ENCODE peak calls at places on chromosomes 11 and 22, in ten cellular contexts. P is effector memory CD8-positive, alpha-beta T cell; C is NCI-H446 treated with DMSO at 0.1 percent for 48 hours; O is fibroblast of mammary gland; V is AG08396; Q is T-helper 2 cell; U is GM23248; R is activated naive CD4-positive, alpha-beta T cell treated with Interleukin-2 at 50 U/mL for 16 hours; E is H9; L is HT1080. Z is an unnamed sample.

GRCh38 chr22:28019360-28019759 is 100.3 kb upstream of the PITPNB start:
- DNase-seq in P (no peak), C (no peak), O (no peak), V (peak; percentile 53), Q (peak; percentile 25), U (peak; percentile 67), R (no peak), E (no peak), L (peak; percentile 24), Z (peak; percentile 34)

GRCh38 chr22:24836282-24836681 is 30.3 kb downstream of the SGSM1 start:
- DNase-seq in P (no peak), C (no peak), O (no peak), V (no peak), Q (no peak), U (no peak), R (no peak), E (no peak), L (no peak), Z (no peak)

GRCh38 chr11:256952-257737 is 20.4 kb downstream of the PSMD13 start:
- DNase-seq in P (no peak), C (no peak), O (no peak), V (no peak), Q (no peak), U (no peak), R (no peak), E (no peak), L (no peak), Z (no peak)

GRCh38 chr11:119990306-119991021 is 147.4 kb downstream of the TRIM29 start:
- DNase-seq in P (no peak), C (no peak), O (peak; percentile 62), V (peak; percentile 45), Q (no peak), U (peak; percentile 54), R (no peak), E (no peak), L (peak; percentile 7), Z (no peak)

GRCh38 chr22:28514314-28514713 is 165.3 kb downstream of the TTC28 start:
- DNase-seq in P (no peak), C (peak; percentile 48), O (peak; percentile 15), V (no peak), Q (no peak), U (peak; percentile 9), R (no peak), E (no peak), L (no peak), Z (no peak)

GRCh38 chr11:110134120-110134519 is 40.9 kb downstream of the ZC3H12C start:
- DNase-seq in P (no peak), C (no peak), O (no peak), V (no peak), Q (no peak), U (no peak), R (no peak), E (no peak), L (no peak), Z (no peak)

GRCh38 chr22:50318356-50318697 is 8.5 kb downstream of the DENND6B start:
- DNase-seq in P (no peak), C (no peak), O (no peak), V (no peak), Q (no peak), U (no peak), R (no peak), E (no peak), L (no peak), Z (no peak)

GRCh38 chr11:848380-848931 is 5.8 kb downstream of the TSPAN4 start:
- DNase-seq in P (peak; percentile 74), C (no peak), O (no peak), V (peak; percentile 84), Q (peak; percentile 51), U (peak; percentile 63), R (peak; percentile 73), E (peak; percentile 65), L (no peak), Z (peak; percentile 45)

GRCh38 chr11:110131386-110132123 is 38.4 kb downstream of the ZC3H12C start:
- DNase-seq in P (no peak), C (peak; percentile 63), O (no peak), V (no peak), Q (no peak), U (no peak), R (no peak), E (no peak), L (no peak), Z (no peak)

GRCh38 chr11:74357449-74357848 is 40.8 kb downstream of the PGM2L1 start:
- DNase-seq in P (no peak), C (no peak), O (no peak), V (no peak), Q (no peak), U (no peak), R (no peak), E (no peak), L (no peak), Z (no peak)

GRCh38 chr22:23685205-23685784 is 5.5 kb upstream of the RGL4 start:
- DNase-seq in P (no peak), C (peak; percentile 39), O (peak; percentile 47), V (peak; percentile 47), Q (no peak), U (peak; percentile 32), R (no peak), E (no peak), L (peak; percentile 28), Z (peak; percentile 65)

Z was measured in ELR.